ENCODE peak calls at places on chromosomes 5 and 9, in seven cellular contexts. One of them, this sample, is unnamed.

GRCh38 chr5:71841107-71841506 is 122.0 kb downstream of the CARTPT start:
- DNase-seq in lower lobe of right lung: no peak
- DNase-seq in effector memory CD4-positive, alpha-beta T cell: no peak
- DNase-seq in astrocyte of the hippocampus: no peak
- DNase-seq in NCI-H446 treated with DMSO at 0.1 percent for 48 hours: no peak
- DNase-seq in ACHN: no peak
- DNase-seq in pulmonary artery endothelial cell: no peak
- DNase-seq in this sample: no peak

GRCh38 chr9:91186311-91187101 is 175.2 kb downstream of the AUH start:
- DNase-seq in lower lobe of right lung: no peak
- DNase-seq in effector memory CD4-positive, alpha-beta T cell: no peak
- DNase-seq in astrocyte of the hippocampus: no peak
- DNase-seq in NCI-H446 treated with DMSO at 0.1 percent for 48 hours: no peak
- DNase-seq in ACHN: no peak
- DNase-seq in pulmonary artery endothelial cell: no peak
- DNase-seq in this sample: no peak

GRCh38 chr5:31232273-31232888 is 38.9 kb downstream of the CDH6 start:
- DNase-seq in lower lobe of right lung: no peak
- DNase-seq in effector memory CD4-positive, alpha-beta T cell: no peak
- DNase-seq in astrocyte of the hippocampus: peak; percentile 74
- DNase-seq in NCI-H446 treated with DMSO at 0.1 percent for 48 hours: peak; percentile 31
- DNase-seq in ACHN: peak; percentile 63
- DNase-seq in pulmonary artery endothelial cell: no peak
- DNase-seq in this sample: no peak

GRCh38 chr9:135065151-135065550 is 22.3 kb upstream of the OLFM1 start:
- DNase-seq in lower lobe of right lung: peak; percentile 15
- DNase-seq in effector memory CD4-positive, alpha-beta T cell: no peak
- DNase-seq in astrocyte of the hippocampus: no peak
- DNase-seq in NCI-H446 treated with DMSO at 0.1 percent for 48 hours: no peak
- DNase-seq in ACHN: no peak
- DNase-seq in pulmonary artery endothelial cell: no peak
- DNase-seq in this sample: no peak

GRCh38 chr9:124334568-124335319 is 77.0 kb downstream of the NEK6 start:
- DNase-seq in lower lobe of right lung: no peak
- DNase-seq in effector memory CD4-positive, alpha-beta T cell: no peak
- DNase-seq in astrocyte of the hippocampus: no peak
- DNase-seq in NCI-H446 treated with DMSO at 0.1 percent for 48 hours: no peak
- DNase-seq in ACHN: no peak
- DNase-seq in pulmonary artery endothelial cell: no peak
- DNase-seq in this sample: no peak

GRCh38 chr5:125559296-125559695 is 812.9 kb upstream of the ZNF608 start:
- DNase-seq in lower lobe of right lung: no peak
- DNase-seq in effector memory CD4-positive, alpha-beta T cell: no peak
- DNase-seq in astrocyte of the hippocampus: peak; percentile 93
- DNase-seq in NCI-H446 treated with DMSO at 0.1 percent for 48 hours: no peak
- DNase-seq in ACHN: peak; percentile 47
- DNase-seq in pulmonary artery endothelial cell: peak; percentile 99
- DNase-seq in this sample: no peak

GRCh38 chr9:96555567-96556386 is 63.9 kb downstream of the CDC14B start:
- DNase-seq in lower lobe of right lung: no peak
- DNase-seq in effector memory CD4-positive, alpha-beta T cell: no peak
- DNase-seq in astrocyte of the hippocampus: peak; percentile 21
- DNase-seq in NCI-H446 treated with DMSO at 0.1 percent for 48 hours: no peak
- DNase-seq in ACHN: no peak
- DNase-seq in pulmonary artery endothelial cell: no peak
- DNase-seq in this sample: no peak

GRCh38 chr5:31366941-31367340 is 165.0 kb downstream of the DROSHA start:
- DNase-seq in lower lobe of right lung: no peak
- DNase-seq in effector memory CD4-positive, alpha-beta T cell: no peak
- DNase-seq in astrocyte of the hippocampus: peak; percentile 53
- DNase-seq in NCI-H446 treated with DMSO at 0.1 percent for 48 hours: no peak
- DNase-seq in ACHN: no peak
- DNase-seq in pulmonary artery endothelial cell: no peak
- DNase-seq in this sample: no peak

GRCh38 chr5:172082180-172082579 is 75.7 kb upstream of the FBXW11 start:
- DNase-seq in lower lobe of right lung: no peak
- DNase-seq in effector memory CD4-positive, alpha-beta T cell: no peak
- DNase-seq in astrocyte of the hippocampus: no peak
- DNase-seq in NCI-H446 treated with DMSO at 0.1 percent for 48 hours: no peak
- DNase-seq in ACHN: no peak
- DNase-seq in pulmonary artery endothelial cell: no peak
- DNase-seq in this sample: no peak

GRCh38 chr9:123336455-123336854 is 19.5 kb upstream of the CRB2 start:
- DNase-seq in lower lobe of right lung: no peak
- DNase-seq in effector memory CD4-positive, alpha-beta T cell: no peak
- DNase-seq in astrocyte of the hippocampus: no peak
- DNase-seq in NCI-H446 treated with DMSO at 0.1 percent for 48 hours: no peak
- DNase-seq in ACHN: no peak
- DNase-seq in pulmonary artery endothelial cell: no peak
- DNase-seq in this sample: no peak

GRCh38 chr5:150562832-150563231 is 54.9 kb downstream of the NDST1 start:
- DNase-seq in lower lobe of right lung: no peak
- DNase-seq in effector memory CD4-positive, alpha-beta T cell: no peak
- DNase-seq in astrocyte of the hippocampus: peak; percentile 59
- DNase-seq in NCI-H446 treated with DMSO at 0.1 percent for 48 hours: peak; percentile 1
- DNase-seq in ACHN: peak; percentile 56
- DNase-seq in pulmonary artery endothelial cell: peak; percentile 40
- DNase-seq in this sample: no peak

GRCh38 chr9:3585616-3586015 is 59.8 kb upstream of the RFX3 start:
- DNase-seq in lower lobe of right lung: no peak
- DNase-seq in effector memory CD4-positive, alpha-beta T cell: no peak
- DNase-seq in astrocyte of the hippocampus: no peak
- DNase-seq in NCI-H446 treated with DMSO at 0.1 percent for 48 hours: no peak
- DNase-seq in ACHN: no peak
- DNase-seq in pulmonary artery endothelial cell: no peak
- DNase-seq in this sample: no peak

GRCh38 chr9:130372057-130372456 is 72.7 kb upstream of the ASS1 start:
- DNase-seq in lower lobe of right lung: no peak
- DNase-seq in effector memory CD4-positive, alpha-beta T cell: no peak
- DNase-seq in astrocyte of the hippocampus: no peak
- DNase-seq in NCI-H446 treated with DMSO at 0.1 percent for 48 hours: no peak
- DNase-seq in ACHN: no peak
- DNase-seq in pulmonary artery endothelial cell: no peak
- DNase-seq in this sample: no peak

GRCh38 chr9:110143969-110144545 is 63.9 kb downstream of the C9orf152 start:
- DNase-seq in lower lobe of right lung: no peak
- DNase-seq in effector memory CD4-positive, alpha-beta T cell: no peak
- DNase-seq in astrocyte of the hippocampus: no peak
- DNase-seq in NCI-H446 treated with DMSO at 0.1 percent for 48 hours: no peak
- DNase-seq in ACHN: no peak
- DNase-seq in pulmonary artery endothelial cell: no peak
- DNase-seq in this sample: peak; percentile 43

GRCh38 chr5:146425023-146425422 is 22.1 kb upstream of the TCERG1 start:
- DNase-seq in lower lobe of right lung: no peak
- DNase-seq in effector memory CD4-positive, alpha-beta T cell: no peak
- DNase-seq in astrocyte of the hippocampus: no peak
- DNase-seq in NCI-H446 treated with DMSO at 0.1 percent for 48 hours: no peak
- DNase-seq in ACHN: no peak
- DNase-seq in pulmonary artery endothelial cell: no peak
- DNase-seq in this sample: no peak

GRCh38 chr9:136171009-136171800 is 33.7 kb downstream of the LHX3 start:
- DNase-seq in lower lobe of right lung: no peak
- DNase-seq in effector memory CD4-positive, alpha-beta T cell: no peak
- DNase-seq in astrocyte of the hippocampus: peak; percentile 78
- DNase-seq in NCI-H446 treated with DMSO at 0.1 percent for 48 hours: no peak
- DNase-seq in ACHN: no peak
- DNase-seq in pulmonary artery endothelial cell: no peak
- DNase-seq in this sample: no peak

GRCh38 chr9:73995836-73996235 is 501.3 kb upstream of the RORB start:
- DNase-seq in lower lobe of right lung: no peak
- DNase-seq in effector memory CD4-positive, alpha-beta T cell: no peak
- DNase-seq in astrocyte of the hippocampus: no peak
- DNase-seq in NCI-H446 treated with DMSO at 0.1 percent for 48 hours: no peak
- DNase-seq in ACHN: no peak
- DNase-seq in pulmonary artery endothelial cell: no peak
- DNase-seq in this sample: no peak

GRCh38 chr9:35562895-35563746 is 41.9 kb upstream of the TESK1 start:
- DNase-seq in lower lobe of right lung: no peak
- DNase-seq in effector memory CD4-positive, alpha-beta T cell: no peak
- DNase-seq in astrocyte of the hippocampus: no peak
- DNase-seq in NCI-H446 treated with DMSO at 0.1 percent for 48 hours: no peak
- DNase-seq in ACHN: no peak
- DNase-seq in pulmonary artery endothelial cell: no peak
- DNase-seq in this sample: no peak

GRCh38 chr5:68817696-68818695 is 275.8 kb upstream of the SLC30A5 start:
- DNase-seq in lower lobe of right lung: no peak
- DNase-seq in effector memory CD4-positive, alpha-beta T cell: no peak
- DNase-seq in astrocyte of the hippocampus: peak; percentile 31
- DNase-seq in NCI-H446 treated with DMSO at 0.1 percent for 48 hours: peak; percentile 72
- DNase-seq in ACHN: no peak
- DNase-seq in pulmonary artery endothelial cell: no peak
- DNase-seq in this sample: no peak

GRCh38 chr5:128920345-128921215 is 44.7 kb upstream of the SLC27A6 start:
- DNase-seq in lower lobe of right lung: no peak
- DNase-seq in effector memory CD4-positive, alpha-beta T cell: no peak
- DNase-seq in astrocyte of the hippocampus: peak; percentile 49
- DNase-seq in NCI-H446 treated with DMSO at 0.1 percent for 48 hours: no peak
- DNase-seq in ACHN: no peak
- DNase-seq in pulmonary artery endothelial cell: peak; percentile 27
- DNase-seq in this sample: no peak

GRCh38 chr9:136949239-136949816 is 2.7 kb upstream of the LCN12 start:
- DNase-seq in lower lobe of right lung: no peak
- DNase-seq in effector memory CD4-positive, alpha-beta T cell: no peak
- DNase-seq in astrocyte of the hippocampus: no peak
- DNase-seq in NCI-H446 treated with DMSO at 0.1 percent for 48 hours: no peak
- DNase-seq in ACHN: no peak
- DNase-seq in pulmonary artery endothelial cell: no peak
- DNase-seq in this sample: no peak

GRCh38 chr5:147448766-147449165 is 61.1 kb downstream of the DPYSL3 start:
- DNase-seq in lower lobe of right lung: no peak
- DNase-seq in effector memory CD4-positive, alpha-beta T cell: no peak
- DNase-seq in astrocyte of the hippocampus: no peak
- DNase-seq in NCI-H446 treated with DMSO at 0.1 percent for 48 hours: no peak
- DNase-seq in ACHN: no peak
- DNase-seq in pulmonary artery endothelial cell: no peak
- DNase-seq in this sample: no peak

GRCh38 chr5:139577689-139578347 is 16.7 kb downstream of the UBE2D2 start:
- DNase-seq in lower lobe of right lung: no peak
- DNase-seq in effector memory CD4-positive, alpha-beta T cell: no peak
- DNase-seq in astrocyte of the hippocampus: no peak
- DNase-seq in NCI-H446 treated with DMSO at 0.1 percent for 48 hours: peak; percentile 74
- DNase-seq in ACHN: no peak
- DNase-seq in pulmonary artery endothelial cell: no peak
- DNase-seq in this sample: no peak

GRCh38 chr9:65411901-65412300 is 126.9 kb upstream of the FOXD4L5 start:
- DNase-seq in lower lobe of right lung: no peak
- DNase-seq in effector memory CD4-positive, alpha-beta T cell: no peak
- DNase-seq in astrocyte of the hippocampus: no peak
- DNase-seq in NCI-H446 treated with DMSO at 0.1 percent for 48 hours: no peak
- DNase-seq in ACHN: no peak
- DNase-seq in pulmonary artery endothelial cell: no peak
- DNase-seq in this sample: no peak

GRCh38 chr9:29160763-29161353 is 1587.6 kb upstream of the C9orf72 start:
- DNase-seq in lower lobe of right lung: no peak
- DNase-seq in effector memory CD4-positive, alpha-beta T cell: no peak
- DNase-seq in astrocyte of the hippocampus: no peak
- DNase-seq in NCI-H446 treated with DMSO at 0.1 percent for 48 hours: no peak
- DNase-seq in ACHN: no peak
- DNase-seq in pulmonary artery endothelial cell: no peak
- DNase-seq in this sample: no peak

GRCh38 chr9:4258321-4259093 is 41.4 kb downstream of the GLIS3 start:
- DNase-seq in lower lobe of right lung: no peak
- DNase-seq in effector memory CD4-positive, alpha-beta T cell: no peak
- DNase-seq in astrocyte of the hippocampus: peak; percentile 41
- DNase-seq in NCI-H446 treated with DMSO at 0.1 percent for 48 hours: no peak
- DNase-seq in ACHN: no peak
- DNase-seq in pulmonary artery endothelial cell: no peak
- DNase-seq in this sample: no peak

GRCh38 chr5:96935556-96936430 is at the start of gene LNPEP:
- DNase-seq in lower lobe of right lung: peak; percentile 97
- DNase-seq in effector memory CD4-positive, alpha-beta T cell: peak; percentile 92
- DNase-seq in astrocyte of the hippocampus: peak; percentile 99
- DNase-seq in NCI-H446 treated with DMSO at 0.1 percent for 48 hours: peak; percentile 95
- DNase-seq in ACHN: peak; percentile 96
- DNase-seq in pulmonary artery endothelial cell: peak; percentile 93
- DNase-seq in this sample: peak; percentile 98

GRCh38 chr9:104779334-104779733 is 15.4 kb downstream of the NIPSNAP3B start:
- DNase-seq in lower lobe of right lung: no peak
- DNase-seq in effector memory CD4-positive, alpha-beta T cell: no peak
- DNase-seq in astrocyte of the hippocampus: no peak
- DNase-seq in NCI-H446 treated with DMSO at 0.1 percent for 48 hours: no peak
- DNase-seq in ACHN: no peak
- DNase-seq in pulmonary artery endothelial cell: no peak
- DNase-seq in this sample: no peak

GRCh38 chr5:72015103-72015548 is 92.1 kb upstream of the MAP1B start:
- DNase-seq in lower lobe of right lung: no peak
- DNase-seq in effector memory CD4-positive, alpha-beta T cell: no peak
- DNase-seq in astrocyte of the hippocampus: peak; percentile 88
- DNase-seq in NCI-H446 treated with DMSO at 0.1 percent for 48 hours: peak; percentile 34
- DNase-seq in ACHN: peak; percentile 24
- DNase-seq in pulmonary artery endothelial cell: no peak
- DNase-seq in this sample: no peak

GRCh38 chr9:4600363-4600762 is 61.7 kb upstream of the PLPP6 start:
- DNase-seq in lower lobe of right lung: no peak
- DNase-seq in effector memory CD4-positive, alpha-beta T cell: no peak
- DNase-seq in astrocyte of the hippocampus: no peak
- DNase-seq in NCI-H446 treated with DMSO at 0.1 percent for 48 hours: no peak
- DNase-seq in ACHN: no peak
- DNase-seq in pulmonary artery endothelial cell: no peak
- DNase-seq in this sample: no peak

GRCh38 chr5:104265531-104266130 is 703.0 kb upstream of the NUDT12 start:
- DNase-seq in lower lobe of right lung: no peak
- DNase-seq in effector memory CD4-positive, alpha-beta T cell: no peak
- DNase-seq in astrocyte of the hippocampus: peak; percentile 3
- DNase-seq in NCI-H446 treated with DMSO at 0.1 percent for 48 hours: no peak
- DNase-seq in ACHN: no peak
- DNase-seq in pulmonary artery endothelial cell: no peak
- DNase-seq in this sample: no peak

This sample was measured in stimulated activated naive CD8-positive, alpha-beta T cell treated with anti-CD3 and anti-CD28 coated beads, Interleukin-15, amount 100 ng/mL, for 72 hours.